ENCODE peak calls at places on chromosomes 12 and 14, in nine cellular contexts. One of them, this sample, is unnamed. For H3K4me1, the result is how much of the 10 kb centered on the place peaks cover.

GRCh38 chr12:65765436-65765813 is 58.9 kb upstream of the HMGA2 start:
- DNase-seq in HepG2: no peak
- DNase-seq in HCT116: peak
- DNase-seq in esophagus muscularis mucosa: no peak
- DNase-seq in GM23338: no peak
- DNase-seq in stomach: no peak
- DNase-seq in K562: no peak
- DNase-seq in transverse colon: no peak
- DNase-seq in sigmoid colon: no peak
- DNase-seq in this sample: no peak

GRCh38 chr14:22391908-22392307 is 197.1 kb downstream of the DAD1 start:
- DNase-seq in stomach: peak
- DNase-seq in HCT116: peak
- DNase-seq in K562: peak
- DNase-seq in esophagus muscularis mucosa: no peak
- DNase-seq in sigmoid colon: peak
- DNase-seq in HepG2: peak
- DNase-seq in transverse colon: peak
- DNase-seq in GM23338: peak
- DNase-seq in this sample: no peak

GRCh38 chr12:76890407-76891143 is 11.8 kb upstream of the CSRP2 start:
- DNase-seq in K562: no peak
- DNase-seq in stomach: no peak
- DNase-seq in GM23338: no peak
- DNase-seq in sigmoid colon: no peak
- DNase-seq in HepG2: no peak
- DNase-seq in HCT116: peak
- DNase-seq in esophagus muscularis mucosa: no peak
- DNase-seq in transverse colon: no peak
- DNase-seq in this sample: no peak

GRCh38 chr12:45591635-45592034 is 137.9 kb upstream of the ARID2 start:
- DNase-seq in GM23338: no peak
- DNase-seq in sigmoid colon: no peak
- DNase-seq in K562: no peak
- DNase-seq in stomach: no peak
- DNase-seq in transverse colon: peak
- DNase-seq in esophagus muscularis mucosa: peak
- DNase-seq in HepG2: no peak
- DNase-seq in HCT116: no peak
- DNase-seq in this sample: no peak

GRCh38 chr12:131910302-131911110 is 16.1 kb downstream of the ULK1 start:
- DNase-seq in stomach: no peak
- DNase-seq in sigmoid colon: peak
- DNase-seq in GM23338: no peak
- DNase-seq in HCT116: no peak
- DNase-seq in K562: no peak
- DNase-seq in HepG2: no peak
- DNase-seq in transverse colon: no peak
- DNase-seq in esophagus muscularis mucosa: no peak
- DNase-seq in this sample: no peak

GRCh38 chr14:100547633-100548294 is 39.5 kb downstream of the BEGAIN start:
- DNase-seq in stomach: peak
- DNase-seq in sigmoid colon: peak
- DNase-seq in GM23338: no peak
- DNase-seq in HCT116: peak
- DNase-seq in esophagus muscularis mucosa: no peak
- DNase-seq in HepG2: no peak
- DNase-seq in K562: no peak
- DNase-seq in transverse colon: peak
- DNase-seq in this sample: no peak

GRCh38 chr12:30909721-30910350 is 16.7 kb upstream of the TSPAN11 start:
- DNase-seq in GM23338: peak
- DNase-seq in esophagus muscularis mucosa: no peak
- DNase-seq in K562: no peak
- DNase-seq in HCT116: no peak
- DNase-seq in transverse colon: no peak
- DNase-seq in sigmoid colon: no peak
- DNase-seq in stomach: no peak
- DNase-seq in HepG2: no peak
- DNase-seq in this sample: no peak

GRCh38 chr12:21526721-21527345 is 737 bp downstream of the SPX start:
- DNase-seq in transverse colon: no peak
- DNase-seq in K562: no peak
- DNase-seq in stomach: no peak
- DNase-seq in HepG2: no peak
- DNase-seq in sigmoid colon: no peak
- DNase-seq in HCT116: no peak
- DNase-seq in esophagus muscularis mucosa: no peak
- DNase-seq in GM23338: peak
- DNase-seq in this sample: no peak

GRCh38 chr12:123891516-123892179 is 81.0 kb downstream of the CCDC92 start:
- DNase-seq in stomach: no peak
- DNase-seq in transverse colon: no peak
- DNase-seq in GM23338: no peak
- DNase-seq in HCT116: no peak
- DNase-seq in HepG2: no peak
- DNase-seq in sigmoid colon: peak
- DNase-seq in esophagus muscularis mucosa: no peak
- DNase-seq in K562: no peak
- DNase-seq in this sample: no peak

GRCh38 chr12:3559601-3560294 is 68.7 kb downstream of the PRMT8 start:
- DNase-seq in transverse colon: no peak
- DNase-seq in GM23338: no peak
- DNase-seq in K562: no peak
- DNase-seq in esophagus muscularis mucosa: no peak
- DNase-seq in sigmoid colon: no peak
- DNase-seq in HepG2: no peak
- DNase-seq in HCT116: no peak
- DNase-seq in stomach: no peak
- DNase-seq in this sample: no peak

GRCh38 chr14:92729632-92730358 is 18.6 kb downstream of the LGMN start:
- DNase-seq in transverse colon: no peak
- DNase-seq in sigmoid colon: no peak
- DNase-seq in GM23338: no peak
- DNase-seq in HCT116: no peak
- DNase-seq in esophagus muscularis mucosa: no peak
- DNase-seq in stomach: no peak
- DNase-seq in K562: no peak
- DNase-seq in HepG2: no peak
- DNase-seq in this sample: no peak

GRCh38 chr12:118544569-118544968 is 168.2 kb downstream of the SUDS3 start:
- DNase-seq in GM23338: no peak
- DNase-seq in HCT116: peak
- DNase-seq in stomach: no peak
- DNase-seq in transverse colon: no peak
- DNase-seq in sigmoid colon: no peak
- DNase-seq in K562: peak
- DNase-seq in HepG2: peak
- DNase-seq in esophagus muscularis mucosa: no peak
- DNase-seq in this sample: no peak

GRCh38 chr14:24051789-24052655 is at the start of gene CARMIL3:
- DNase-seq in HCT116: no peak
- DNase-seq in transverse colon: peak
- DNase-seq in esophagus muscularis mucosa: no peak
- DNase-seq in GM23338: peak
- DNase-seq in stomach: peak
- DNase-seq in sigmoid colon: peak
- DNase-seq in HepG2: peak
- DNase-seq in K562: peak
- DNase-seq in this sample: no peak

GRCh38 chr12:101243074-101243473 is 33.0 kb upstream of the SLC5A8 start:
- DNase-seq in K562: no peak
- DNase-seq in GM23338: no peak
- DNase-seq in esophagus muscularis mucosa: no peak
- DNase-seq in transverse colon: no peak
- DNase-seq in sigmoid colon: no peak
- DNase-seq in HepG2: no peak
- DNase-seq in HCT116: no peak
- DNase-seq in stomach: no peak
- DNase-seq in this sample: no peak

GRCh38 chr14:64966976-64967375 is 5.2 kb downstream of the RAB15 start:
- DNase-seq in HCT116: no peak
- DNase-seq in esophagus muscularis mucosa: no peak
- DNase-seq in stomach: peak
- DNase-seq in K562: no peak
- DNase-seq in sigmoid colon: no peak
- DNase-seq in transverse colon: peak
- DNase-seq in HepG2: no peak
- DNase-seq in GM23338: no peak
- DNase-seq in this sample: peak

GRCh38 chr12:123388218-123388947 is 4.5 kb downstream of the KMT5A start:
- DNase-seq in sigmoid colon: peak
- DNase-seq in transverse colon: peak
- DNase-seq in K562: peak
- DNase-seq in esophagus muscularis mucosa: peak
- DNase-seq in stomach: peak
- DNase-seq in HCT116: no peak
- DNase-seq in HepG2: peak
- DNase-seq in GM23338: peak
- DNase-seq in this sample: peak

GRCh38 chr14:39368261-39368959 is 63.8 kb downstream of the FBXO33 start:
- DNase-seq in HepG2: peak
- DNase-seq in esophagus muscularis mucosa: no peak
- DNase-seq in stomach: peak
- DNase-seq in transverse colon: peak
- DNase-seq in HCT116: peak
- DNase-seq in sigmoid colon: peak
- DNase-seq in K562: peak
- DNase-seq in GM23338: peak
- DNase-seq in this sample: no peak

GRCh38 chr12:106080111-106080732 is 58.5 kb downstream of the NUAK1 start:
- DNase-seq in HepG2: no peak
- DNase-seq in K562: no peak
- DNase-seq in esophagus muscularis mucosa: no peak
- DNase-seq in stomach: no peak
- DNase-seq in GM23338: no peak
- DNase-seq in HCT116: no peak
- DNase-seq in transverse colon: no peak
- DNase-seq in sigmoid colon: no peak
- DNase-seq in this sample: no peak

GRCh38 chr14:74492413-74493342 is at the start of gene NPC2:
- DNase-seq in HepG2: no peak
- DNase-seq in HCT116: no peak
- DNase-seq in transverse colon: no peak
- DNase-seq in K562: no peak
- DNase-seq in GM23338: no peak
- DNase-seq in stomach: no peak
- DNase-seq in esophagus muscularis mucosa: no peak
- DNase-seq in sigmoid colon: no peak
- DNase-seq in this sample: no peak

GRCh38 chr14:69784942-69785341 is 12.1 kb downstream of the SLC10A1 start:
- DNase-seq in K562: no peak
- DNase-seq in GM23338: no peak
- DNase-seq in sigmoid colon: no peak
- DNase-seq in HepG2: no peak
- DNase-seq in esophagus muscularis mucosa: no peak
- DNase-seq in stomach: no peak
- DNase-seq in transverse colon: no peak
- DNase-seq in HCT116: no peak
- DNase-seq in this sample: no peak

GRCh38 chr14:69789118-69789640 is 7.9 kb downstream of the SLC10A1 start:
- DNase-seq in GM23338: no peak
- DNase-seq in esophagus muscularis mucosa: no peak
- DNase-seq in K562: no peak
- DNase-seq in sigmoid colon: no peak
- DNase-seq in HepG2: no peak
- DNase-seq in HCT116: no peak
- DNase-seq in transverse colon: no peak
- DNase-seq in stomach: no peak
- DNase-seq in this sample: no peak

GRCh38 chr14:69780952-69781351 is 14.0 kb downstream of the SRSF5 start:
- DNase-seq in sigmoid colon: no peak
- DNase-seq in stomach: no peak
- DNase-seq in transverse colon: no peak
- DNase-seq in HCT116: no peak
- DNase-seq in esophagus muscularis mucosa: no peak
- DNase-seq in K562: no peak
- DNase-seq in GM23338: no peak
- DNase-seq in HepG2: no peak
- DNase-seq in this sample: no peak

DNA sequence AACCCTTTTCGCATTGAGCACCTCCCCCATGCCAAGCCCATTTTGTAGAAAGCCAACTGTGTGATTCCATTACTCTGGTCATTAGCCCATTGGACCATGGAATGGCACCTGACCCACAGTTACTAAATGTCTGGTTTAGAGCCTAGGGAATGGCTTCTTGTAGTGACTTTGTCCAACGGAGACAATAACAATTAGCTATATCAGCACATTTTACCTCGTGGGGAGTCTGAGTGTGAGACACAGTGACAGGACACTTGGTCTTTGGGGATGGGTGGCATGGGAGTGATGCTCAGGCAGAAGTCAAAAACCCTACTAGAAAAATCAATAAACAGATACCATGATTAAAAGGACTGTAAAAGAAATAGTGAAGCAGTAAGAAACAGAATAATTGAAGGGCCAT is 10.4 kb downstream of the SLC10A1 start:
- DNase-seq in K562: no peak
- DNase-seq in esophagus muscularis mucosa: no peak
- DNase-seq in stomach: no peak
- DNase-seq in sigmoid colon: no peak
- DNase-seq in transverse colon: no peak
- DNase-seq in HepG2: no peak
- DNase-seq in GM23338: no peak
- DNase-seq in HCT116: no peak
- DNase-seq in this sample: no peak
- TF ChIP-seq POLR2AphosphoS5 in K562: no peak
- TF ChIP-seq POLR2AphosphoS5 in esophagus muscularis mucosa: no peak
- TF ChIP-seq POLR2AphosphoS5 in stomach: no peak
- TF ChIP-seq POLR2AphosphoS5 in sigmoid colon: no peak
- TF ChIP-seq POLR2AphosphoS5 in transverse colon: no peak
- TF ChIP-seq POLR2AphosphoS5 in HepG2: no peak
- TF ChIP-seq POLR2AphosphoS5 in GM23338: no peak
- TF ChIP-seq POLR2AphosphoS5 in HCT116: no peak
- TF ChIP-seq POLR2AphosphoS5 in this sample: no peak

GRCh38 chr12:67624355-67624754 is 24.2 kb upstream of the DYRK2 start:
- DNase-seq in transverse colon: no peak
- DNase-seq in HepG2: no peak
- DNase-seq in stomach: no peak
- DNase-seq in esophagus muscularis mucosa: no peak
- DNase-seq in sigmoid colon: no peak
- DNase-seq in K562: no peak
- DNase-seq in GM23338: peak
- DNase-seq in HCT116: no peak
- DNase-seq in this sample: no peak
- TF ChIP-seq CTCF in transverse colon: no peak
- TF ChIP-seq CTCF in HepG2: peak
- TF ChIP-seq CTCF in stomach: no peak
- TF ChIP-seq CTCF in esophagus muscularis mucosa: no peak
- TF ChIP-seq CTCF in sigmoid colon: no peak
- TF ChIP-seq CTCF in K562: no peak
- TF ChIP-seq CTCF in GM23338: peak
- TF ChIP-seq CTCF in HCT116: peak
- TF ChIP-seq CTCF in this sample: no peak

GRCh38 chr14:81200041-81200440 is 20.7 kb downstream of the GTF2A1 start:
- DNase-seq in K562: no peak
- DNase-seq in HepG2: no peak
- DNase-seq in HCT116: no peak
- DNase-seq in transverse colon: no peak
- DNase-seq in esophagus muscularis mucosa: no peak
- DNase-seq in sigmoid colon: no peak
- DNase-seq in stomach: no peak
- DNase-seq in GM23338: no peak
- DNase-seq in this sample: no peak
- H3K4me1 ChIP-seq in K562: under half
- H3K4me1 ChIP-seq in HepG2: under half
- H3K4me1 ChIP-seq in HCT116: under half
- H3K4me1 ChIP-seq in transverse colon: under half
- H3K4me1 ChIP-seq in esophagus muscularis mucosa: under half
- H3K4me1 ChIP-seq in sigmoid colon: under half
- H3K4me1 ChIP-seq in stomach: under half
- H3K4me1 ChIP-seq in GM23338: under half
- H3K4me1 ChIP-seq in this sample: under half

GRCh38 chr12:81128930-81129554 is 51.2 kb downstream of the ACSS3 start:
- DNase-seq in transverse colon: no peak
- DNase-seq in HCT116: peak
- DNase-seq in sigmoid colon: no peak
- DNase-seq in stomach: no peak
- DNase-seq in K562: peak
- DNase-seq in esophagus muscularis mucosa: no peak
- DNase-seq in GM23338: peak
- DNase-seq in HepG2: peak
- DNase-seq in this sample: no peak
- TF ChIP-seq POLR2AphosphoS5 in transverse colon: no peak
- TF ChIP-seq POLR2AphosphoS5 in HCT116: no peak
- TF ChIP-seq POLR2AphosphoS5 in sigmoid colon: no peak
- TF ChIP-seq POLR2AphosphoS5 in stomach: no peak
- TF ChIP-seq POLR2AphosphoS5 in K562: no peak
- TF ChIP-seq POLR2AphosphoS5 in esophagus muscularis mucosa: no peak
- TF ChIP-seq POLR2AphosphoS5 in GM23338: no peak
- TF ChIP-seq POLR2AphosphoS5 in HepG2: no peak
- TF ChIP-seq POLR2AphosphoS5 in this sample: no peak

This sample was measured in breast epithelium.